ENCODE peak calls at places on chromosome 18, in four cellular contexts. Q is tibial artery, F is mesenchymal stem cell, M is coronary artery. V is an unnamed sample.

GRCh38 chr18:9079863-9080528 is 22.5 kb upstream of the NDUFV2 start:
- DNase-seq in Q (no peak), F (no peak), M (no peak), V (no peak)

GRCh38 chr18:42583197-42583776 is 532.2 kb downstream of the RIT2 start:
- DNase-seq in Q (no peak), F (peak), M (no peak), V (no peak)

GRCh38 chr18:9454061-9454703 is 21.1 kb upstream of the RALBP1 start:
- DNase-seq in Q (no peak), F (no peak), M (no peak), V (no peak)

GRCh38 chr18:29184654-29185053 is 1007.7 kb upstream of the CDH2 start:
- DNase-seq in Q (no peak), F (peak), M (no peak), V (no peak)

GRCh38 chr18:21960189-21960588 is 209.2 kb upstream of the GATA6 start:
- DNase-seq in Q (no peak), F (no peak), M (no peak), V (no peak)

GRCh38 chr18:24293254-24293653 is 104.4 kb downstream of the OSBPL1A start:
- DNase-seq in Q (no peak), F (no peak), M (no peak), V (no peak)

GRCh38 chr18:36734589-36734988 is 94.2 kb downstream of the TPGS2 start:
- DNase-seq in Q (no peak), F (no peak), M (no peak), V (no peak)

GRCh38 chr18:7116832-7117389 is 686 bp downstream of the LAMA1 start:
- DNase-seq in Q (no peak), F (peak), M (no peak), V (peak)

GRCh38 chr18:22490429-22490846 is 72.7 kb upstream of the CTAGE1 start:
- DNase-seq in Q (no peak), F (no peak), M (no peak), V (no peak)

GRCh38 chr18:62788891-62789290 is 73.5 kb downstream of the PHLPP1 start:
- DNase-seq in Q (no peak), F (peak), M (no peak), V (no peak)

GRCh38 chr18:31675404-31675803 is 9.0 kb downstream of the B4GALT6 start:
- DNase-seq in Q (no peak), F (no peak), M (no peak), V (no peak)

GRCh38 chr18:46756559-46757201 is at the start of gene ST8SIA5:
- DNase-seq in Q (no peak), F (peak), M (no peak), V (no peak)

GRCh38 chr18:28802546-28802945 is 625.6 kb upstream of the CDH2 start:
- DNase-seq in Q (no peak), F (no peak), M (no peak), V (no peak)

GRCh38 chr18:51522821-51523220 is 325.3 kb upstream of the MEX3C start:
- DNase-seq in Q (no peak), F (no peak), M (no peak), V (no peak)

GRCh38 chr18:48668466-48669179 is 129.8 kb downstream of the CTIF start:
- DNase-seq in Q (no peak), F (no peak), M (no peak), V (no peak)

GRCh38 chr18:5515007-5515744 is 28.6 kb downstream of the EPB41L3 start:
- DNase-seq in Q (no peak), F (no peak), M (no peak), V (no peak)

GRCh38 chr18:27546991-27547390 is 361.9 kb upstream of the CHST9 start:
- DNase-seq in Q (no peak), F (no peak), M (no peak), V (no peak)

GRCh38 chr18:46158498-46158897 is 54.3 kb downstream of the HAUS1 start:
- DNase-seq in Q (no peak), F (no peak), M (no peak), V (no peak)

GRCh38 chr18:26928669-26929313 is 63.3 kb upstream of the AQP4 start:
- DNase-seq in Q (no peak), F (no peak), M (no peak), V (no peak)

GRCh38 chr18:78711971-78712370 is 267.6 kb upstream of the SALL3 start:
- DNase-seq in Q (no peak), F (no peak), M (no peak), V (no peak)

GRCh38 chr18:22466608-22467390 is 49.1 kb upstream of the CTAGE1 start:
- DNase-seq in Q (peak), F (peak), M (no peak), V (no peak)

GRCh38 chr18:74551936-74552555 is 17.7 kb downstream of the CNDP1 start:
- DNase-seq in Q (peak), F (peak), M (peak), V (peak)

GRCh38 chr18:57121542-57122112 is 25.3 kb upstream of the BOD1L2 start:
- DNase-seq in Q (no peak), F (no peak), M (no peak), V (no peak)

GRCh38 chr18:72811047-72811446 is 56.7 kb downstream of the NETO1 start:
- DNase-seq in Q (no peak), F (no peak), M (no peak), V (no peak)

GRCh38 chr18:9575558-9575957 is 38.8 kb downstream of the PPP4R1 start:
- DNase-seq in Q (peak), F (peak), M (no peak), V (peak)

GRCh38 chr18:78927156-78927555 is 52.5 kb upstream of the SALL3 start:
- DNase-seq in Q (no peak), F (no peak), M (no peak), V (no peak)

GRCh38 chr18:11392292-11392691 is 217.1 kb upstream of the SLC35G4 start:
- DNase-seq in Q (no peak), F (no peak), M (no peak), V (no peak)

GRCh38 chr18:50466634-50467033 is 91.8 kb downstream of the SKA1 start:
- DNase-seq in Q (no peak), F (no peak), M (no peak), V (no peak)
- H3K27ac ChIP-seq in Q (no peak), F (no peak), M (no peak), V (no peak)

GRCh38 chr18:39513187-39513586 is 1947.6 kb upstream of the CELF4 start:
- DNase-seq in Q (no peak), F (no peak), M (no peak), V (no peak)
- H3K4me3 ChIP-seq in Q (no peak), F (no peak), M (no peak), V (no peak)

DNA sequence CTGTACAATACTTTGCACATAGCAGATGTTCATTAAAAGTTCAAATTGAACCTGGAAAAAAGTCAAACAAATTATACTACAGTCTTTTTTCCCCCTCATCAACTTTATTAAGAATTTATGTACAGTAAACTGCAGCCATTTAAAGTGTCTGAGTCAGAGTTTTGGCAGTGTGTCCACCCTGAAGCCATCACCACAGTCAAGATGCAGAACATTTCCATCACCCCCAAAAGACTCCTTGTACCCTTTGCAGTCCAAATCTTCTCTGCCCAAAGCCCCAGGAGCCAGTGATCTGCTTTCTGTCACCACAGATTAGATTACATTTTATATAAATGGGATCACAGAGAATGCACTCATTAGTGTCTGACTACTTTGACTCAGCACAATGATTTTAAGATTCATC is 10.8 kb downstream of the MAPRE2 start:
- DNase-seq in Q (no peak), F (no peak), M (no peak), V (no peak)
- H3K27ac ChIP-seq in Q (no peak), F (no peak), M (no peak), V (no peak)

DNA sequence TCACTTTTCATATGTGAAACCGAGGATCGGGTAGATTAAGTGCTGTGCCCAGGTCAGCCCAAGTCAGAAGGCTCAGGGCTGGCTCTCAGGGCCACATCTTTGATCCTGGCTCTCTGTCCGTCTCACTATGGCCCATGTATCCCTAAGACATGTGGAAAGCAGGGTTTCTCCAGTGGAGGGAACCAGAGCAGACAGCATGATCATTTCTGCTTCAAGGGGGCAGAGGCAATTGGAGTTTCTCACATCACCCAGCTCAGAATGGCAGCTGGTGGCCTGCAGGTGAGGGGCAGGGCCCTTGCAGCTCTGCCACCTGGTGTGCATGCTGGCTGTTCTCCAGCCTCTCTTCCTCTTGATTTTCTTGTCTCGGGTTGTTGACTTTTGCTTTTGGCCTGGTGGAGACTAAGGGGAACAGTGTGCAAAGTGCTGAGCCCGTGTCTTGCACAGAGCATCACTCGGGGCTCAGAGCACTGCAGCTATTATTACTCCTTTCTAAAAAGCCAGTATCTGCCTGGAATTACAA is 27.0 kb downstream of the LDLRAD4 start:
- DNase-seq in Q (peak), F (no peak), M (no peak), V (no peak)
- H3K4me3 ChIP-seq in Q (no peak), F (no peak), M (no peak), V (no peak)

DNA sequence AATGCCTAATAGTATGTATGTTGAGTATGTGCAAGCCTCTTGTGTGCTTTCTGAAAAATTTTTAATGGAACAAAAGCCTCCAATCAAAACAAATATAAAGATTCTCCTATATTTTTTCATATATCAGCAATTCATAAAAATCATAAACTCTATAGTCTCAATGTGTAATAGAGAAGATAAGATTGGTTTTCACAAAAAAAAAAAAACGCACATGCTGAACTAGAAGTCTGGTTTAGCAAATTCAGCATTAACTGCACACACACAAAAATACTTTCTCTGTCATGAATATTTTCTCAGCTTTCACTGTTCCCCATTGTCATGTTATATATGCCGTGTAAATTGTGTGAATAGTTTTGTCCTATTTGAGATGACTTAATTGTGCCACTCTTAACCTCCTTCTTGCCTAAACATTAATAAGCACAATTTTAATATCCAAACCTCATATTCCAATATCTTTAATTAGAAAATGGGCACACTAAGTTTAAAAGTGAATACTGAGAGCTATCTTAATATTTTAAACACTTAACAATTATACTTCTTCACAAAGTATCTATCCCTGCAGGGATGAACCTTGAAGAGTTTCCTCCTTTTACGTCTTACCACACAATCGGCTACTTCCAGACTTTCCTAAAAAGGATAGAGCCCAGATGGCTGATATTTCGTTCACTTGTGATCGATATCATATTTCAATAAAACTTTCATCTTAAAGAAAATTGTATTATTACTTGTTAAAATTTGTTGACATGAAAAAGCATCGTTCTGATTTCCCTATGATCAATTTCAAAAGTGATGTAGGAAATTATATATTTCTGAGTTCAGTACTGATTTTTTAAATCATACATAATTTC is 242.7 kb downstream of the TCF4 start:
- DNase-seq in Q (no peak), F (no peak), M (no peak), V (no peak)
- H3K27ac ChIP-seq in Q (no peak), F (no peak), M (no peak), V (no peak)

DNA sequence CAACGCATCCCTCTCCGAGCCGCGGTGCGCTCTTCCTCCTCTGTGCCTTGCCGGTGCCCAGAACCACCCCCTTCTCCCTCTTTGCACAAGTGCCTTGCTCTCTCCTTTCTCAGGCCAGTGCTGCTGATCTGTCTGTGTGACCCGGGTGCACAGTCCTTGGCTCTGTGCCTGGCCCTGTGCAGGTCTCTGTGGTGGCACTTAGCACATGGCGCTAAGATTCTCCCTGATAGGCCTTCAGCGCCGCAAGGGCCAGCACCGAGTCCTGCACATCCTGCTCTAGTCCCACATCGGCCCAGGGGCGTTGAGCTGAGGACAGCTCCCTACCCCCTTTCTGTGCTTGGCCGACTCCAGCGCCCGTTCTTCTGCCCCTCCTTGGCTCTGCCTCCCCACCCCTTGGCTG is 136.1 kb downstream of the NEDD4L start:
- DNase-seq in Q (no peak), F (no peak), M (no peak), V (no peak)
- H3K4me3 ChIP-seq in Q (no peak), F (no peak), M (no peak), V (no peak)

GRCh38 chr18:44761812-44762211 is 81.1 kb downstream of the SETBP1 start:
- DNase-seq in Q (peak), F (no peak), M (no peak), V (no peak)

GRCh38 chr18:44763327-44763726 is 82.6 kb downstream of the SETBP1 start:
- DNase-seq in Q (no peak), F (no peak), M (no peak), V (no peak)

GRCh38 chr18:44754567-44754966 is 73.9 kb downstream of the SETBP1 start:
- DNase-seq in Q (no peak), F (no peak), M (no peak), V (no peak)

GRCh38 chr18:44759925-44760342 is 79.2 kb downstream of the SETBP1 start:
- DNase-seq in Q (no peak), F (no peak), M (no peak), V (no peak)

DNA sequence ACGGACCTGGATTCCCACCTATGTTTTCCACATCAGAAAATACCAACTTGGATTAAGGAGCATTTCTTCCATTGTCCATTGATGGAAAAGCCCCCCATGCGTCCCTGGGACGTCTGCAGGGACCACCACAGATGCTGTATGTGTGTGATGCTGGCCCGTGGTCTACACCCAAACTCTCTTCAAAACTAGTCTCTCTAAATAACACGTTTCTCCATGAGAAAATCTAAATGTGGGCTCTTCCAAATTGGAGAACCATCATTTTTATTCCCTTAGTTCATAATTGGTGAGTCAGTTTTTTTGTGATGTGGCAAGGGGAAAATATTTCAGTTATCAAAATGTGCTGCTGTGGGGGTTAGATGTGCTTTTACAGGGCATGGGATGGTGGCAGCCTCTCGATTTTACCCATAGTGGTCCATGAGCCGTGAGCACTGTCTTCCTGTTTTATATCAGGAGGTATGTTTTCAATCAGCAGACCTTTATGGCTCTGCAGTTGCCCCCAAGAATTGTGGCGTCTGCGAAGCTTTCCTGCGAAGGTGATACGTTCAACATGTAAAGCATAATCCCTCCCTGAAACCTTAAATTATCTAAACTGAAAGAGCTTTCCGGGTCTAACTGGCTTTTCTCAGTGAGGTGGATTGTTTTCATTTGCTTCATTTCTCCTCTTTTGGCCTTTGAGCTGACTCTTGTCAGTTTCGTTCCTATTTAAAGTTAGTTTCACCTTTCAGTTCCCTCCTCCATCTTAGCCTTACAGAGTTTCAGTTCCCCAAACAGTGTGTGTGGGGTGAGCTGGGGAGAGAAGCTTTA is 78.3 kb downstream of the SETBP1 start:
- DNase-seq in Q (no peak), F (no peak), M (no peak), V (no peak)
- H3K27ac ChIP-seq in Q (no peak), F (no peak), M (no peak), V (no peak)

GRCh38 chr18:13647761-13648160 is 78.6 kb downstream of the FAM210A start:
- DNase-seq in Q (no peak), F (no peak), M (no peak), V (no peak)
- H3K4me3 ChIP-seq in Q (no peak), F (no peak), M (no peak), V (no peak)

DNA sequence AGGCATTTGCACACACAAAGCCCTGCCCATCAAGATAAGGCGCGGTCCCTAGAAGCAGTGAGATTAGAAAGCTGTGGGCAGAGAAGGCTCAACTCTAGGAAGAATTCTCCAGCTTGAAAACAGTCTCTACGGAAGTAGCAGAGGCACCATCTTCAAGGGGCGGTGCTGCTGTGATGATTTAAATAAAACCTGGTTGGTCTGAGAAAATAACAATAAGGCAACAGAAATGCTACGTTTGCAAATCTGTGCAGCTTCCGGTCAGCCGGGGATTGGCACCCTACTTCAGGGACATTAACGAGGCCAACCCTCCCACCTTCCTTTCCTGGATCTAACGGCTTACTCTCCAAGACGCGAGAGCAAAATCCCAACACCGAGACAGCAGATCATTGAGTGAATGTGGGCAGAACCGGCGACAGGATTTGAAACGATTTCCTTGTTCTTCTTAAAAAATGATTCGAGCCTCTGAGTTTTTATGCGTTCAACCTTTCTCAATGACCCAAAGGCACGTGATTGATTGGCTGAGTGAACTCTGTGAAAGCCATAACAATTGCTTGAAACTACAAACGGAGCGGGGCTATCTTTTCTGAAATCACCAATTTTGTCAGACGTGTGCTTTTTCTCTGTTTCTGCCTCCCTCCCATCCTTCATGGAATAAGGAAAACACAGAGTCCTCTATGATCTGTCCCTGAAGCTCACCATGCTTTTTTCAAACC is 93.7 kb upstream of the ZNF516 start:
- DNase-seq in Q (no peak), F (no peak), M (no peak), V (no peak)
- H3K27ac ChIP-seq in Q (no peak), F (no peak), M (no peak), V (no peak)

V was measured in aorta.